ENCODE peak calls at places on chromosome 9, in six cellular contexts. S, E, K, Z, W and J are unnamed samples. For H3K4me1, the result is how much of the 10 kb centered on the place peaks cover.

GRCh38 chr9:110257097-110257955 is 1.0 kb upstream of the TXN start:
- ATAC-seq in W (peak), Z (peak), E (peak), K (peak), S (peak), J (no peak)

GRCh38 chr9:83447351-83447750 is 90.8 kb downstream of the FRMD3 start:
- ATAC-seq in K (no peak), S (no peak), E (no peak), W (no peak), Z (no peak), J (no peak)

GRCh38 chr9:116482740-116483139 is 204.4 kb upstream of the TRIM32 start:
- ATAC-seq in K (no peak), S (no peak), Z (no peak), W (peak), E (no peak), J (no peak)

GRCh38 chr9:130042406-130042930 is 521 bp downstream of the FNBP1 start:
- ATAC-seq in W (peak), S (peak), Z (peak), K (peak), E (peak), J (peak)

GRCh38 chr9:78014776-78015175 is 16.8 kb downstream of the GNAQ start:
- ATAC-seq in E (no peak), W (no peak), S (no peak), Z (peak), K (no peak), J (no peak)

GRCh38 chr9:108636023-108636422 is 219.8 kb downstream of the ACTL7B start:
- ATAC-seq in W (peak), Z (no peak), K (no peak), S (no peak), E (peak), J (no peak)

GRCh38 chr9:112532427-112532826 is 45.8 kb downstream of the KIAA1958 start:
- ATAC-seq in Z (no peak), K (peak), S (no peak), E (no peak), W (no peak), J (peak)

GRCh38 chr9:69925452-69925851 is 104.8 kb downstream of the CFAP95 start:
- ATAC-seq in W (no peak), Z (no peak), K (no peak), E (no peak), S (no peak), J (no peak)

GRCh38 chr9:101566904-101567724 is 27.7 kb downstream of the PPP3R2 start:
- ATAC-seq in K (no peak), S (peak), Z (peak), E (peak), W (no peak), J (no peak)

GRCh38 chr9:101397746-101398334 is 578 bp downstream of the MRPL50 start:
- ATAC-seq in E (no peak), K (no peak), Z (no peak), S (peak), W (no peak), J (no peak)

GRCh38 chr9:99660191-99660636 is 161.5 kb upstream of the NR4A3 start:
- ATAC-seq in E (no peak), K (peak), W (no peak), S (no peak), Z (no peak), J (no peak)

GRCh38 chr9:77424993-77425392 is 223.1 kb downstream of the GNA14 start:
- ATAC-seq in S (peak), W (no peak), E (no peak), Z (no peak), K (no peak), J (no peak)

GRCh38 chr9:129287595-129288305 is 109.7 kb upstream of the IER5L start:
- ATAC-seq in Z (no peak), S (no peak), W (peak), K (no peak), E (no peak), J (no peak)

GRCh38 chr9:38363589-38363925 is 28.9 kb upstream of the ALDH1B1 start:
- ATAC-seq in Z (no peak), K (no peak), S (no peak), E (no peak), W (no peak), J (no peak)

GRCh38 chr9:94182532-94182931 is 76.6 kb upstream of the ZNF169 start:
- ATAC-seq in W (peak), S (peak), K (no peak), E (peak), Z (no peak), J (no peak)

GRCh38 chr9:128439273-128439672 is 16.5 kb upstream of the ODF2 start:
- ATAC-seq in E (no peak), S (no peak), Z (no peak), K (no peak), W (no peak), J (no peak)

GRCh38 chr9:22307013-22307711 is 139.5 kb upstream of the DMRTA1 start:
- ATAC-seq in S (no peak), Z (no peak), W (peak), K (peak), E (peak), J (no peak)

GRCh38 chr9:92506184-92506857 is 24.0 kb upstream of the ASPN start:
- ATAC-seq in S (no peak), E (peak), W (no peak), Z (no peak), K (peak), J (peak)

GRCh38 chr9:78671785-78672184 is 374.9 kb downstream of the PSAT1 start:
- ATAC-seq in K (no peak), Z (no peak), S (no peak), W (no peak), E (no peak), J (no peak)

GRCh38 chr9:36543916-36544315 is 28.8 kb upstream of the MELK start:
- ATAC-seq in W (no peak), K (peak), S (no peak), Z (no peak), E (no peak), J (peak)

GRCh38 chr9:122426723-122427122 is 51.0 kb downstream of the OR1J1 start:
- ATAC-seq in Z (no peak), W (no peak), E (no peak), K (peak), S (no peak), J (no peak)

GRCh38 chr9:78783743-78784142 is 486.8 kb downstream of the PSAT1 start:
- ATAC-seq in W (peak), E (peak), S (no peak), Z (no peak), K (no peak), J (no peak)

GRCh38 chr9:33818167-33818831 is 1.3 kb downstream of the UBE2R2 start:
- ATAC-seq in Z (no peak), E (no peak), W (peak), K (no peak), S (peak), J (no peak)

GRCh38 chr9:115466784-115467183 is 348.8 kb upstream of the TNC start:
- ATAC-seq in E (no peak), W (no peak), K (peak), S (no peak), Z (no peak), J (no peak)

GRCh38 chr9:99569840-99570239 is 251.8 kb upstream of the NR4A3 start:
- ATAC-seq in S (no peak), K (no peak), Z (no peak), E (no peak), W (no peak), J (no peak)

GRCh38 chr9:86062845-86063693 is 36.3 kb downstream of the GOLM1 start:
- ATAC-seq in K (peak), Z (no peak), E (no peak), W (peak), S (peak), J (no peak)

GRCh38 chr9:37341704-37342103 is 80.8 kb upstream of the GRHPR start:
- ATAC-seq in K (no peak), S (no peak), W (peak), Z (no peak), E (no peak), J (no peak)

GRCh38 chr9:137305788-137306545 is 3.9 kb upstream of the NRARP start:
- ATAC-seq in Z (no peak), K (no peak), E (no peak), S (no peak), W (no peak), J (no peak)

GRCh38 chr9:137308102-137308619 is 6.1 kb upstream of the NRARP start:
- ATAC-seq in E (no peak), W (no peak), K (no peak), S (peak), Z (peak), J (no peak)

GRCh38 chr9:137306546-137307254 is 4.6 kb upstream of the NRARP start:
- ATAC-seq in S (peak), K (no peak), Z (no peak), E (no peak), W (no peak), J (no peak)

GRCh38 chr9:137309368-137310189 is 7.5 kb upstream of the NRARP start:
- ATAC-seq in Z (no peak), W (no peak), E (no peak), K (no peak), S (no peak), J (no peak)

DNA sequence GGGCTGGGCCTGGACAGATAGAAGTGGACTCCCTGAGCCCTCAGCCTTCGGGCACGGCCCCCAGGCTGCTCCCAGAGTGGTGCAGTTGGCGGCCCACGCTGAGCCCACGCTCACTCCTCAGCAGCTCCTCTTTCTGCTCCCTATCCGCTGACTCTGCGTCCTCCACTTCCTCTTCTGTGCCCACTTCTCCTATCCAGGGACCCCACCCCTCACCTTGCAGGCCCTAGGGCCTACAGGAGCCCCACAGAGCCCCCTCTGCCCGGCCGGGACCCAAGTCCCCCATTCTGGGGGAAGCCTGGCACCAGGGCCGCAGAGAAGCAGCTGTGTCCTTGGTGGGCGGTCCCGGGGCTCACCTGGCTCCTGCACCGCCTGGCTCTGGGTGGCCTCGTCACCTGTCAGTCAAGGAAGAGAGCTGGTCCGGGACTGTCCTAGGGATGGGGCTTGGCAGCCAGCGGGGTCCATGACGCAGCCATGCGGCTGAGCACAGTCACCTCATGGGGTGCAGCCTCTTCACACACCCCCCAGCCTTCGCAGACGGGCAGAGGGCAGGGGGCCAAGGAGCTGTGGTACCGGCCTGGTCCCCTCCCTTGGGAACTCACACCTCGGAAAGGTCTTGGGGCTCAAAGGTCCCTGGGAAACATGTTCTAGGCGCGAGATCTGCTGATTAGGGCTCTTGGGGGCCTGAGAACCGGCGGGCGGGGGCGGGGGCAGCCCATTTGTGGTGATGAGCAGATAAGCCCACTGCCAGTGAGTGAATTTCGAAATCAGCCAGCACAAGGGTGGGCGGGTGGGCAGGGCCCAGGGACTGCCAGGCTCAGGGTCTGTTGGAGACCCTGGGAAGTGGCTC is 5.4 kb upstream of the NRARP start:
- ATAC-seq in Z (no peak), K (no peak), S (peak), W (peak), E (no peak), J (no peak)
- H3K4me1 ChIP-seq in Z (half or more), K (under half), S (half or more), W (under half), E (half or more), J (under half)

DNA sequence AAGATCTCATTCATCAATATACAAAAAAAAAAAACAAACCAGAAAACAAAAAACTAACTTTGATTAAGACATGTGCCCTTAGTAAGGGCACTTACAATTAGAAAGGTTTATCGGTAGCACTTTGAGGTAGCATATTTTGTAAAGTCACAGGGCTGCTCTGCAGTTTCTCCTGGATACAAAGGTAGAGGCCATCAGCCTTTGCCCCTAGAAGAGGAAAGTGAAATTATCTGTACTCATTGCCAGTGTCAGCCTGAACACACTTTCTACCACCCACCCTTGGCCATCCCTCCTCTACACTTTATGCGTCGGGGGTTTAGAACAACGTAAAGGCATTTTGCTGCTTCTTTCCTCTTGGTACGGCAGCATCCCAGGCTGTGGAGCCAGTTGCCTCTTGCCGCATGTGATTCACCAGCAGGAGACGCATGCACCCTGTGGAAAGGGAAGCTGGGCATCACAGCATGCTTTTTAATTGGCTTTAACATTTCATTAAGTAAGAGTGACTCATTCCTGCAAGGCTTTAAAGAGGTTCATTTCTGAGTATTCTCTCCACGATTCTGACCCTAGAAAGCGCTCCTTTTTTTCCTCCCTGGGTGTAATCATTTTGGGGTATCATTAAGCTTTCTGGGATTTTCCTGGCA is 84.6 kb downstream of the CEMIP2 start:
- ATAC-seq in E (peak), S (no peak), K (peak), Z (no peak), W (peak), J (no peak)
- H3K27ac ChIP-seq in E (peak), S (peak), K (no peak), Z (no peak), W (peak), J (no peak)

GRCh38 chr9:34989946-34990635 is 546 bp downstream of the DNAJB5 start:
- ATAC-seq in S (no peak), Z (peak), E (peak), W (peak), K (peak), J (peak)

GRCh38 chr9:34992376-34992951 is 2.9 kb downstream of the DNAJB5 start:
- ATAC-seq in Z (no peak), K (peak), W (no peak), S (no peak), E (no peak), J (no peak)

GRCh38 chr9:34991833-34992375 is 2.4 kb downstream of the DNAJB5 start:
- ATAC-seq in E (peak), K (no peak), W (peak), S (peak), Z (peak), J (no peak)

GRCh38 chr9:34989056-34989945 is at the start of gene DNAJB5:
- ATAC-seq in K (peak), E (peak), W (peak), Z (peak), S (peak), J (peak)

GRCh38 chr9:34990908-34991832 is 1.6 kb downstream of the DNAJB5 start:
- ATAC-seq in W (peak), Z (no peak), E (no peak), S (no peak), K (no peak), J (no peak)
- TF ChIP-seq POLR2AphosphoS5 in W (no peak), Z (no peak), E (no peak), S (no peak), K (no peak), J (peak)

GRCh38 chr9:134691695-134692572 is 50.3 kb downstream of the COL5A1 start:
- ATAC-seq in S (no peak), W (no peak), K (no peak), Z (no peak), E (no peak), J (no peak)
- H3K4me1 ChIP-seq in S (under half), W (under half), K (under half), Z (under half), E (under half), J (under half)

GRCh38 chr9:75017378-75017777 is 10.7 kb downstream of the CARNMT1 start:
- ATAC-seq in S (no peak), W (no peak), E (no peak), Z (no peak), K (no peak), J (no peak)
- H3K27ac ChIP-seq in S (no peak), W (no peak), E (no peak), Z (no peak), K (no peak), J (no peak)